ENCODE peak calls at places on chromosomes 6 and 20, in four cellular contexts. S is GM12878, D is DND-41, P is GM23248. W is an unnamed sample.

GRCh38 chr6:137036566-137037300 is 8.0 kb downstream of the IL20RA start:
- DNase-seq in D (no peak), P (no peak), S (no peak), W (peak)

GRCh38 chr6:147053311-147053921 is 150.8 kb upstream of the STXBP5 start:
- DNase-seq in D (no peak), S (no peak), P (no peak), W (no peak)

GRCh38 chr6:89623749-89624148 is 14.8 kb downstream of the LYRM2 start:
- DNase-seq in D (no peak), P (no peak), S (no peak), W (no peak)

GRCh38 chr6:39876826-39877225 is 57.4 kb downstream of the MOCS1 start:
- DNase-seq in P (no peak), S (no peak), D (no peak), W (no peak)

GRCh38 chr6:75602164-75602896 is 650 bp downstream of the SENP6 start:
- DNase-seq in S (no peak), P (peak), D (peak), W (no peak)

GRCh38 chr20:16128538-16129106 is 444.6 kb downstream of the KIF16B start:
- DNase-seq in S (no peak), P (no peak), D (no peak), W (no peak)

GRCh38 chr20:48651271-48651670 is 176.5 kb downstream of the PREX1 start:
- DNase-seq in S (no peak), P (no peak), D (no peak), W (no peak)

GRCh38 chr6:107314644-107315043 is 144.7 kb downstream of the PDSS2 start:
- DNase-seq in P (no peak), D (no peak), S (no peak), W (no peak)

GRCh38 chr6:19399406-19399805 is 437.8 kb upstream of the ID4 start:
- DNase-seq in D (no peak), S (no peak), P (peak), W (no peak)

GRCh38 chr6:38784506-38785235 is 69.6 kb downstream of the DNAH8 start:
- DNase-seq in S (no peak), P (no peak), D (no peak), W (no peak)

GRCh38 chr20:32481311-32482103 is 103.6 kb downstream of the NOL4L start:
- DNase-seq in D (no peak), P (peak), S (no peak), W (no peak)

GRCh38 chr6:146915671-146916127 is 288.5 kb upstream of the STXBP5 start:
- DNase-seq in P (peak), D (no peak), S (no peak), W (no peak)

GRCh38 chr6:169008641-169009040 is 245.0 kb downstream of the THBS2 start:
- DNase-seq in D (no peak), P (peak), S (no peak), W (peak)

GRCh38 chr6:132931937-132932336 is 117.6 kb downstream of the RPS12 start:
- DNase-seq in S (no peak), D (no peak), P (peak), W (no peak)

GRCh38 chr6:17022604-17023003 is 79.2 kb upstream of the STMND1 start:
- DNase-seq in D (no peak), S (peak), P (no peak), W (no peak)

GRCh38 chr6:128069180-128069579 is 168.3 kb upstream of the THEMIS start:
- DNase-seq in S (no peak), P (peak), D (no peak), W (no peak)

GRCh38 chr6:150491131-150491795 is 108.4 kb upstream of the PLEKHG1 start:
- DNase-seq in S (peak), P (peak), D (no peak), W (no peak)

GRCh38 chr6:138931660-138932059 is 56.4 kb downstream of the REPS1 start:
- DNase-seq in D (no peak), P (no peak), S (no peak), W (no peak)

GRCh38 chr6:42140756-42141602 is 1.4 kb downstream of the C6orf132 start:
- DNase-seq in D (no peak), P (peak), S (no peak), W (no peak)

GRCh38 chr6:75735491-75736186 is 13.4 kb upstream of the MYO6 start:
- DNase-seq in S (peak), D (no peak), P (peak), W (no peak)

GRCh38 chr6:100103936-100104335 is 109.9 kb upstream of the MCHR2 start:
- DNase-seq in P (peak), S (no peak), D (no peak), W (no peak)

GRCh38 chr20:47489448-47489872 is 12.2 kb upstream of the NCOA3 start:
- DNase-seq in P (no peak), D (peak), S (no peak), W (no peak)

GRCh38 chr6:116648161-116648560 is 20.4 kb downstream of the ZUP1 start:
- DNase-seq in P (no peak), S (no peak), D (no peak), W (no peak)

DNA sequence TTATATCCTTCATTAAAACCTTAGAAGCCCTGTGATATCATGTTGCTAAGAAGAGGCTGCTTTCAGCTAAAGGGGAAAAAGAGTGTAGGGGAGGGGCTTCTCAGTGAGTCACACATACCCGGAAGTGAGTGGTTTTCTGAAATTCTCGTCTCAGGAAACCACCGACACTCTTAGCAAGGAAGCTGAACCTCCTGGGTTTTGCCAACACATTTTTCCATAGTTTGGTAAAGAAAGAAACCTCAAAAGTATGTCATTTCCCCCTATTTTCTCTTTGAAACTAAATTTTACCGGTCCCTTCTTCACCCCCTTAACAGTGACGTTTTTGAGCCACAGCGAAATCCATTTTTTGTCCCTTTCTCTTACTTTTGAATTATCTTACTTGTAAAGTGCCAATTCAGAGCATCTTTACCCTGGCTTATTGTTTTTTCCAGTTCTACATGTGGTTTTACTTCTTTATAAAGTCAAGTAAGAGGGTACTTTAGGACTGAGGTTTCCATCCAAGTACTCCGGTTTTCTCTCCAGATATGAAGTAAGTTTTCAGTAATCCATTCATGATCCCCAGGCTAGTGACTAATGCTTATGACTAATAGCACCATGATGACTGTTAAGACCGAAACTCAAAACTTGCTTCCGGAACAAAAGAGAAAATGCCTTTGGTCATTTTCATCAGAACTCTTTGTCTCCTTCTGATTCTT is 219.3 kb downstream of the ARHGAP18 start:
- DNase-seq in P (peak), S (peak), D (peak), W (peak)
- H3K4me3 ChIP-seq in P (peak), S (peak), D (peak), W (peak)

GRCh38 chr6:158999669-159000403 is at the start of gene RSPH3:
- DNase-seq in D (peak), P (peak), S (peak), W (no peak)
- TF ChIP-seq EZH2 in D (no peak), P (no peak), S (no peak), W (no peak)

DNA sequence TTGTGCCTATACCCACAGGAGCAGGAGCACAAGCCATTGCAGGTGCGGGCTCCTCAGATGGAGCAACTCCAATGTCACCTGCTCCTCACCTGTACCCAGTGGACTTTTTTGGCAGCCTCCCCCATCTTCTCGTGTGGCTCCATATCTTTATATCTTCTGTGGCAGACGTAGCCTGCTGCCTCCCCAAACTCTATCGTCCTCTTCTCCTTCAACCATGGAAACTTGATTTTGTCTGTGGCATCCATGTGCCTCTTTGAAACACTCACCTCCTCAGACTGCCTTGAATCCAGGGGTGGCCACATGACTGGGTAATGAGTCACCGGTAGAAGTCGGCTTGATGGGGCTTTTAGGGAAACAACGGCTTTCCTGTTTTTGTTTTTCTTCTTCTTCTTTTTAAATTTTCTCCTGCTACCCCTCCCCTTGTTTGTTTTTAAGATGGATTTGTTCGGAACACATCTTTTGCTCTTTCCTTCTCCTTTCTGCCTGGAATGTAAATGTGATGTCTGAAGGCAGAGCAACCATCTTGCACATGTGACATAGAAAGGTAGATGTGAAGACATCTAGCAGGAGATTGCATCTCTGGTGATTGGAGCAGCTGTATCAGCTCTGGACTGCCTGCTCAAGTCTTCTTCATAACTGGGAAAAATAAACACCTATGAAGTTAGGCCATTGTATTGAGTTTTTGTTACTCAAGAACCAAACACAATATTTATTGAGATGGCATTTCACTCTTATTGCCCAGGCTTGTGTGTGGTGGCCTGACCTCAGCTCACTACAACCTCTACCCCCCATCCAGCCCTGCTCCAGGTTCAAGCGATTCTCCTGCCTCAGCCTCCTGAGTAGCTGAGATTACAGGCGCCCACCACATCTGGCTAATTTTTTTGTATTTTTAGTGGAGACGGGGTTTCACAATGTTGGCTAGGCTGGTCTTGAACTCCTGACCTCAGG is 69.9 kb upstream of the DDR1 start:
- DNase-seq in S (no peak), D (no peak), P (peak), W (no peak)
- H3K9ac ChIP-seq in S (peak), D (no peak), P (peak), W (no peak)

DNA sequence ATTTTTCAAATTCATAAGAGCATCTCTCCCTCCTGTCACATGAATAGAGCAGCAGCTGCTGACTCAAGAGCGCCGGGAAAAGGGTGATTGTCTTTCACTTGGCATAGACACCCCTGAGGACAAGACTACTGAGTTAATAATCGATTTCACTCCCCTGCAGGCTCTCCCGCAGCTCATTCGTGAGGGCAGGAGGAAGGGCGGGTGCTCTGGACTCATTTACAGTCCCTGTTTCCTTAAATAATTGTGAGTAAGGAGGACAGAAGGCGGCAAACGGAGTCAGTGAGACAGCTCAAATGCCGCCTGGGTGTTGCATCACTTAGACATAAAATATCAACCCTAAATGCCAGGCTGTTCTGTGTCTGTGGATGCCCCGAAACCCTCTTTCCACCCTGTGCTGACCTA is 21.5 kb downstream of the CFAP61 start:
- DNase-seq in S (no peak), P (no peak), D (no peak), W (no peak)
- H3K4me3 ChIP-seq in S (no peak), P (no peak), D (no peak), W (no peak)

GRCh38 chr6:140319209-140319608 is 944.8 kb upstream of the CITED2 start:
- DNase-seq in P (peak), D (no peak), S (no peak), W (no peak)

GRCh38 chr6:140321891-140322290 is 947.4 kb upstream of the CITED2 start:
- DNase-seq in D (no peak), S (no peak), P (no peak), W (no peak)

GRCh38 chr6:140318408-140318807 is 944.0 kb upstream of the CITED2 start:
- DNase-seq in S (no peak), D (no peak), P (no peak), W (no peak)

GRCh38 chr6:140320081-140320798 is 945.8 kb upstream of the CITED2 start:
- DNase-seq in D (no peak), S (no peak), P (no peak), W (no peak)

DNA sequence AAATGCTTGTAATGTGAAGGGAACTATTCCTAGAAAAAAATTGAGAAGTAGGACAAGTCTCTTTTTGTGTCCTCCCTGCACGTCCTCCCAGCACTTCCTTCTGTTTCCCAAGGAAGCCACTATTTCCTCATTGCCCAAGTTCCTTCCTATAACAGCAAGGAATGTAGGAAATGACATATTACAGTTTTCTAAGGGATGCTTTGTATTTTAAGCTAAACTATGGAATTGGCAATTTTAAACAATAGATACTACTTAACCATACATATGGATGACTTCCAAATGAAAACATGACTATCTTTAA is 946.3 kb upstream of the CITED2 start:
- DNase-seq in P (no peak), S (no peak), D (no peak), W (no peak)
- TF ChIP-seq EZH2 in P (no peak), S (no peak), D (no peak), W (no peak)

W was measured in SK-N-MC.